ENCODE peak calls at places on chromosomes 2 and 18, in five cellular contexts. R, A, M, W and L are unnamed samples.

GRCh38 chr2:32632089-32632488 is 4.2 kb downstream of the TTC27 start:
- DNase-seq in R (no peak), A (no peak), M (peak), W (peak), L (no peak)

GRCh38 chr2:96867756-96868554 is 1.9 kb downstream of the SEMA4C start:
- DNase-seq in R (no peak), A (no peak), M (peak), W (no peak), L (no peak)

GRCh38 chr18:11997466-11997865 is 16.2 kb downstream of the IMPA2 start:
- DNase-seq in R (no peak), A (no peak), M (no peak), W (no peak), L (no peak)

GRCh38 chr2:1987379-1987778 is 243.1 kb upstream of the PXDN start:
- DNase-seq in R (no peak), A (no peak), M (no peak), W (no peak), L (no peak)

GRCh38 chr2:14628906-14629305 is 3.6 kb upstream of the LRATD1 start:
- DNase-seq in R (no peak), A (peak), M (no peak), W (no peak), L (no peak)

GRCh38 chr2:41432459-41432858 is 615.4 kb upstream of the PKDCC start:
- DNase-seq in R (no peak), A (no peak), M (no peak), W (no peak), L (no peak)

GRCh38 chr2:81583311-81584108 is 1279.0 kb upstream of the LRRTM1 start:
- DNase-seq in R (no peak), A (no peak), M (no peak), W (no peak), L (no peak)

GRCh38 chr2:214651451-214651850 is 158.0 kb downstream of the BARD1 start:
- DNase-seq in R (no peak), A (no peak), M (peak), W (no peak), L (no peak)

GRCh38 chr2:59032469-59032868 is 791.3 kb upstream of the FANCL start:
- DNase-seq in R (no peak), A (no peak), M (no peak), W (no peak), L (no peak)

GRCh38 chr2:193580176-193580950 is 1385.6 kb upstream of the TMEFF2 start:
- DNase-seq in R (no peak), A (no peak), M (no peak), W (no peak), L (no peak)

GRCh38 chr18:49562481-49563129 is 748 bp downstream of the LIPG start:
- DNase-seq in R (no peak), A (no peak), M (no peak), W (no peak), L (no peak)

GRCh38 chr2:222753251-222753824 is 81.9 kb downstream of the MOGAT1 start:
- DNase-seq in R (no peak), A (no peak), M (peak), W (no peak), L (no peak)

GRCh38 chr2:201320701-201321100 is 36.4 kb downstream of the FLACC1 start:
- DNase-seq in R (no peak), A (no peak), M (peak), W (no peak), L (no peak)

GRCh38 chr2:10720983-10721343 is 467 bp upstream of the ATP6V1C2 start:
- DNase-seq in R (no peak), A (no peak), M (no peak), W (no peak), L (no peak)

GRCh38 chr18:7941533-7941932 is 374.4 kb downstream of the PTPRM start:
- DNase-seq in R (no peak), A (no peak), M (no peak), W (no peak), L (no peak)

GRCh38 chr2:70078384-70078783 is 8.9 kb upstream of the PCBP1 start:
- DNase-seq in R (no peak), A (no peak), M (no peak), W (no peak), L (no peak)

GRCh38 chr2:170651603-170652002 is 63.5 kb upstream of the SP5 start:
- DNase-seq in R (peak), A (peak), M (no peak), W (peak), L (no peak)

GRCh38 chr2:118290436-118291004 is 202.2 kb downstream of the INSIG2 start:
- DNase-seq in R (no peak), A (no peak), M (no peak), W (no peak), L (no peak)

GRCh38 chr18:78973357-78974083 is 6.1 kb upstream of the SALL3 start:
- DNase-seq in R (no peak), A (no peak), M (no peak), W (no peak), L (no peak)

GRCh38 chr2:158635961-158636601 is 159.0 kb upstream of the DAPL1 start:
- DNase-seq in R (no peak), A (no peak), M (no peak), W (no peak), L (no peak)

GRCh38 chr18:21831413-21831831 is 90.8 kb downstream of the MIB1 start:
- DNase-seq in R (no peak), A (no peak), M (peak), W (no peak), L (no peak)

GRCh38 chr18:48896875-48897511 is 53.8 kb downstream of the SMAD7 start:
- DNase-seq in R (no peak), A (peak), M (peak), W (peak), L (peak)

GRCh38 chr2:32118055-32118454 is 47.6 kb upstream of the SLC30A6 start:
- DNase-seq in R (no peak), A (no peak), M (no peak), W (no peak), L (no peak)

GRCh38 chr2:201228912-201229290 is 31.4 kb upstream of the CASP8 start:
- DNase-seq in R (no peak), A (no peak), M (no peak), W (no peak), L (no peak)

GRCh38 chr18:48781041-48781989 is 169.4 kb downstream of the SMAD7 start:
- DNase-seq in R (no peak), A (no peak), M (peak), W (no peak), L (peak)

GRCh38 chr2:239561448-239562001 is 160.7 kb upstream of the HDAC4 start:
- DNase-seq in R (no peak), A (no peak), M (no peak), W (no peak), L (no peak)

GRCh38 chr2:81872043-81872442 is 1567.5 kb upstream of the LRRTM1 start:
- DNase-seq in R (no peak), A (no peak), M (no peak), W (no peak), L (no peak)

GRCh38 chr2:96869824-96870630 is at the start of gene SEMA4C:
- DNase-seq in R (peak), A (peak), M (peak), W (peak), L (peak)

GRCh38 chr2:120550274-120550673 is 185.4 kb upstream of the GLI2 start:
- DNase-seq in R (no peak), A (no peak), M (no peak), W (no peak), L (no peak)

GRCh38 chr2:229245013-229245412 is 26.1 kb downstream of the PID1 start:
- DNase-seq in R (no peak), A (no peak), M (peak), W (no peak), L (no peak)

GRCh38 chr2:65576861-65577601 is 144.6 kb upstream of the SPRED2 start:
- DNase-seq in R (no peak), A (peak), M (peak), W (no peak), L (no peak)

GRCh38 chr2:64626963-64627760 is 26.6 kb downstream of the SERTAD2 start:
- DNase-seq in R (peak), A (no peak), M (no peak), W (no peak), L (no peak)

GRCh38 chr2:1811971-1812350 is 67.6 kb upstream of the PXDN start:
- DNase-seq in R (peak), A (no peak), M (no peak), W (no peak), L (no peak)

GRCh38 chr2:124559236-124559635 is 534.1 kb downstream of the CNTNAP5 start:
- DNase-seq in R (no peak), A (no peak), M (no peak), W (no peak), L (no peak)